ENCODE peak calls at places on chromosomes 16 and 17, in five cellular contexts. C is A549, M is K562, G is H1, E is GM12878. B is an unnamed sample.

GRCh38 chr16:80804451-80805383 is at the start of gene CDYL2:
- DNase-seq in M (peak; percentile 63), E (no peak), C (no peak), G (no peak), B (no peak)

GRCh38 chr16:554640-555413 is 5.4 kb upstream of the PRR35 start:
- DNase-seq in G (no peak), M (no peak), C (no peak), E (no peak), B (no peak)

GRCh38 chr17:1469231-1469852 is 13.3 kb upstream of the CRK start:
- DNase-seq in C (peak; percentile 93), E (no peak), G (no peak), M (no peak), B (no peak)

GRCh38 chr16:74666425-74667214 is at the start of gene RFWD3:
- DNase-seq in M (peak; percentile 99), C (peak; percentile 99), G (peak; percentile 96), E (peak; percentile 94), B (peak; percentile 99)

GRCh38 chr17:47694818-47695663 is 1.1 kb downstream of the TBKBP1 start:
- DNase-seq in E (no peak), G (no peak), M (peak; percentile 74), C (no peak), B (no peak)

GRCh38 chr16:84180519-84181140 is 6.2 kb downstream of the TAF1C start:
- DNase-seq in M (peak; percentile 47), E (no peak), C (no peak), G (no peak), B (no peak)

GRCh38 chr16:89256651-89257254 is 39.2 kb downstream of the ZNF778 start:
- DNase-seq in G (no peak), M (no peak), C (no peak), E (no peak), B (no peak)

GRCh38 chr17:35745246-35745645 is 7.8 kb downstream of the GAS2L2 start:
- DNase-seq in M (no peak), C (no peak), G (no peak), E (no peak), B (no peak)

GRCh38 chr16:87924041-87924851 is 12.1 kb downstream of the CA5A start:
- DNase-seq in G (no peak), M (no peak), E (peak; percentile 16), C (no peak), B (no peak)

GRCh38 chr16:85910073-85910853 is 11.3 kb downstream of the IRF8 start:
- DNase-seq in E (no peak), M (no peak), G (no peak), C (no peak), B (no peak)

GRCh38 chr17:8016632-8017424 is 14.4 kb downstream of the GUCY2D start:
- DNase-seq in E (no peak), M (peak; percentile 53), G (peak; percentile 41), C (peak; percentile 66), B (no peak)

GRCh38 chr16:57422026-57422944 is 17.7 kb downstream of the CCL17 start:
- DNase-seq in M (peak; percentile 45), E (no peak), C (peak; percentile 72), G (no peak), B (peak; percentile 77)

GRCh38 chr17:32627233-32628008 is 140.6 kb downstream of the CDK5R1 start:
- DNase-seq in E (no peak), G (peak; percentile 41), C (no peak), M (no peak), B (no peak)

GRCh38 chr16:73166394-73166971 is 118.6 kb upstream of the ZFHX3 start:
- DNase-seq in E (no peak), C (no peak), M (no peak), G (no peak), B (no peak)

GRCh38 chr17:33521784-33522183 is 228.7 kb upstream of the ASIC2 start:
- DNase-seq in C (no peak), M (peak; percentile 40), G (no peak), E (no peak), B (no peak)

GRCh38 chr16:78448658-78449327 is 349.3 kb downstream of the WWOX start:
- DNase-seq in C (no peak), E (no peak), M (no peak), G (no peak), B (no peak)

GRCh38 chr17:22272363-22273146 is 580.2 kb downstream of the KCNJ18 start:
- DNase-seq in M (no peak), E (no peak), G (no peak), C (no peak), B (no peak)

GRCh38 chr16:20023190-20023589 is 50.5 kb downstream of the GPR139 start:
- DNase-seq in C (peak; percentile 3), G (no peak), E (no peak), M (peak; percentile 13), B (peak; percentile 32)

GRCh38 chr16:56262879-56263245 is 71.6 kb downstream of the GNAO1 start:
- DNase-seq in M (peak; percentile 58), G (no peak), C (no peak), E (no peak), B (no peak)

GRCh38 chr17:38922538-38923291 is 2.7 kb upstream of the LASP1NB start:
- DNase-seq in M (no peak), G (no peak), C (no peak), E (no peak), B (no peak)

GRCh38 chr16:18983565-18984424 is at the start of gene TMC7:
- DNase-seq in C (peak; percentile 92), E (no peak), M (peak; percentile 87), G (peak; percentile 71), B (peak; percentile 91)

GRCh38 chr17:65554568-65555223 is 6.8 kb downstream of the AXIN2 start:
- DNase-seq in G (no peak), E (no peak), M (no peak), C (no peak), B (no peak)

GRCh38 chr17:72407336-72408121 is 286.7 kb downstream of the SOX9 start:
- DNase-seq in M (no peak), G (no peak), E (no peak), C (peak; percentile 93), B (no peak)

DNA sequence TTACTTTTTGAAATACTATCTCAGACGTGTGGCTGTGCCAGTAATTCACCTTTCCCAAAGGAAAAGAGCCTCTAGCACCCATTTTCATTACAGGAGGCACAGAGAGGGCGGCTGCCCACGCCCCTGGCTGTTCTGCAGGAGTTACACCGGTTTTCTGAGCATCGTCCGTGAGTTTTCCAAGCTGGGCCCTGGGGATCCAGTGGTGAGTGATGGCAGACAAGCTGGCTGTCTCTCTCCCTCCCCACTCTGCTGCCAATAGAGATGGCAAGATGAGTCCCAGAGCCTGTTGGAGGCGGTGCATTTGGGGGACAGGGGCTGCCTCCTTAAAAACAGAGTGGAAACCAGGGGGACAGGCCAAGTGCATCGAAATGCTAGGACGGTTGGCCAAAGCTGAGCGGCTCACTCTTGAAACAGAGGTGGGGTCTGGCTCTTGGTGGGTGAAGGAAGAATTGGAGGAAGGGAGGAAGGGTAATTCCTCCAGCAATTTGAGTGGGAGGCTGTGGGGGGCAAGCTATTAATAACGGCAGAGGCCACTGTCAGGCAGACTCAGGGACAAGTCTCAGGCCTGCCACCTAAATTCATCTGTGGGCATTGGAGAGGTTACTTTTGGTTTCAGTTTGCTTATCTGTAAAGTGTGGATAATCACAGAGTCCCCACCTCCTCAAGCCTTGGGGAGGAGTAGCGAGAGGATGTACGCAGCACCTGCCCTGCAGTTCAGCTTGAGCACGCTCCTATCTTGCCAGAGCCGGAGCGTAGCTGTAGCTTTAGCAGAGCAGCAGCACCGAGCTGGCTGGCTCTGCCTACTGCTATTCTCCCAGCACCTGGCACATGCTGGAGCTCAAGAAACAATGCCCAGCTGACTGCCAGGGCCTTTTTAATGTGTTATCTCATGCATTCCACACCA is 7.5 kb upstream of the NOS2 start:
- DNase-seq in C (no peak), E (peak; percentile 83), M (no peak), G (no peak), B (no peak)
- TF ChIP-seq KDM1A in C (no peak), E (no peak), M (no peak), G (no peak), B (no peak)

DNA sequence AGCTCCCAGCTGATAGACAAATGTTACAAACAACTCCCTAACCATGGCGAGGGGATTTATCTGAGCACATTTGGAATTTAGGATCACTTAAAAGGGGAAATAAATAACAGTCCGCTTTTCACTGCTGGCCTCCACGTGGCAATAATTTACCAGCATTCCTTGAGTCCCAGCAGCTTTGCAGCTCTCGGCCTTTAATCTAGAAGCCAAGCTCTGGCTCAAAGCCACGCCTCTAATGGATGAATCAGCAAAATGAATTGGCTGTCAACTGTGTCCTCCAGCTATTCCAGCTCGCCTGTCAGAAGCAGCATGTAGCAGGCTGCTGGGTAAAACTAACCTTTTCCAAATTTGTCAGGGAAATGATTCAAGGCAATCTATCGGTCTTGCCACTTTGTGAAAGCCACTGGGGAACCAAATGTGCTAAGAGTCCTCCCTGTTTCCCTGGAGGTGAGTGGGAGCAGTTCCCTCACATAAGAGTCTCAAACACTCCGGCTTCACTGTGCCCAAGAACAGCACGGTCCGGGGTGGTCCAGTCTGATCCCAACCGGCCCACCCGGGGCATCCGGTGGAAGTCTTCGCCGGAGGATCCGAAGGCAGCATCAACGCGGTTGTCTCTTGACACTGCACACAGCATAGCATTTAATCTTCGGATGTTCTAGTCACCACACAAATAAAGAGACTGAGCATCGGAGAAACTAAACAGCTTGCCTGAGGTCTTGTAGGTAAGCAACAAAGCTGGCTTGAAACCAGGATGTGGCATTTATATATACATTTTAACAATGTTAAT is 143.3 kb downstream of the PARN start:
- DNase-seq in G (no peak), E (no peak), C (peak; percentile 93), M (peak; percentile 80), B (peak; percentile 98)
- TF ChIP-seq KDM1A in G (no peak), E (no peak), C (no peak), M (no peak), B (no peak)

GRCh38 chr17:77286641-77287431 is 146.1 kb downstream of the SEC14L1 start:
- DNase-seq in G (no peak), M (no peak), E (no peak), C (peak; percentile 99), B (peak; percentile 100)

GRCh38 chr17:77286391-77286640 is 145.5 kb downstream of the SEC14L1 start:
- DNase-seq in E (no peak), G (no peak), M (no peak), C (no peak), B (no peak)

GRCh38 chr17:77288115-77288619 is 147.4 kb downstream of the SEC14L1 start:
- DNase-seq in M (no peak), G (no peak), E (no peak), C (peak; percentile 63), B (no peak)

GRCh38 chr17:77285594-77286390 is 145.0 kb downstream of the SEC14L1 start:
- DNase-seq in C (peak; percentile 89), E (no peak), G (no peak), M (no peak), B (peak; percentile 70)

GRCh38 chr17:77287432-77288068 is 146.8 kb downstream of the SEC14L1 start:
- DNase-seq in M (no peak), C (peak; percentile 95), G (no peak), E (no peak), B (peak; percentile 65)
- TF ChIP-seq KDM1A in M (no peak), C (no peak), G (no peak), E (no peak), B (no peak)

DNA sequence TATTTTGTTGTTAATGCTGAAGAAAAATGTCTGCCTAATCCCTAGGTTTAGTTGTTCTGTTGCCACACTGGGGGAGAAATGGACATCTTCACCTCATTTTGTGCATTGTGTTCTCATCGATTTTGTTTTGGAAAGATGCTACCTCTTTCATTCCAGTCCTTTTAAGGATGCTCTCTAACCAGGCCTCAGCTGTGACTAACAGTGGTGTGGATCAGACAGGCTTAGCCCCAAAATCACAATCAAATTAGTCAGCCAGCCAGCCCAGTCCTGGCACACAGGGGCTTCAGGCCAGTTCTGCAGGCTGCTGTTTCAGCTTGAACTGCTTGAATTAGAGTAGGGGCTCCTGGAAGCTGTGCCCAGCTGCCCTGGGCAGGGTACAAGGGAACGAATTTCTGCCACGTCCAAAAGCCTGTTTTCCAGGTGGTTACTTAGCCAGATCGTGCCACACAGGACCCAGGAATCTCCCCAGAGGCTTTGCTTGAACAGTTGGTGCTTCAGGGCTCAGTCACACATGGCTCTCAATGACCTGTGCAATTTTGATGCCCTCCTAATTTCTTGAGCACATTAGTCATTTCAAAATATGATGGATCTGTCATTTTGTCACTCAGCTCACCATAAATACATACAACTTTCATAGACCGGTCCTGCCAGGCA is 60.7 kb downstream of the CLEC16A start:
- DNase-seq in C (no peak), M (no peak), E (no peak), G (no peak), B (no peak)
- TF ChIP-seq KDM1A in C (no peak), M (no peak), E (no peak), G (no peak), B (no peak)